ENCODE peak calls at places on chromosomes 1 and 21, in four cellular contexts. One of them, this sample, is unnamed.
A peak's percentile ranks its signal among the peaks of the same experiment; 100 is the strongest.

GRCh38 chr1:214864896-214865688 is 217.4 kb upstream of the KCNK2 start:
- DNase-seq in A549: peak; percentile 22
- DNase-seq in K562: no peak
- DNase-seq in HepG2: no peak
- DNase-seq in this sample: no peak

GRCh38 chr1:40848530-40849189 is 13.5 kb downstream of the CITED4 start:
- DNase-seq in A549: peak; percentile 74
- DNase-seq in K562: peak; percentile 86
- DNase-seq in HepG2: peak; percentile 75
- DNase-seq in this sample: no peak

GRCh38 chr1:61403863-61404615 is 320.9 kb downstream of the TM2D1 start:
- DNase-seq in A549: no peak
- DNase-seq in K562: no peak
- DNase-seq in HepG2: no peak
- DNase-seq in this sample: no peak

GRCh38 chr1:2347907-2348306 is 43.4 kb downstream of the MORN1 start:
- DNase-seq in A549: no peak
- DNase-seq in K562: no peak
- DNase-seq in HepG2: no peak
- DNase-seq in this sample: no peak

GRCh38 chr1:19067187-19067911 is 110.9 kb upstream of the IFFO2 start:
- DNase-seq in A549: peak; percentile 37
- DNase-seq in K562: no peak
- DNase-seq in HepG2: peak; percentile 82
- DNase-seq in this sample: no peak

GRCh38 chr1:58764294-58764978 is 19.4 kb downstream of the JUN start:
- DNase-seq in A549: no peak
- DNase-seq in K562: no peak
- DNase-seq in HepG2: no peak
- DNase-seq in this sample: no peak

GRCh38 chr1:95584315-95584714 is 350.3 kb downstream of the RWDD3 start:
- DNase-seq in A549: no peak
- DNase-seq in K562: no peak
- DNase-seq in HepG2: no peak
- DNase-seq in this sample: no peak

GRCh38 chr1:63792152-63792551 is 18.3 kb downstream of the ROR1 start:
- DNase-seq in A549: no peak
- DNase-seq in K562: no peak
- DNase-seq in HepG2: no peak
- DNase-seq in this sample: no peak

GRCh38 chr1:42214447-42214871 is 49.9 kb upstream of the GUCA2A start:
- DNase-seq in A549: peak; percentile 33
- DNase-seq in K562: no peak
- DNase-seq in HepG2: peak; percentile 87
- DNase-seq in this sample: no peak

GRCh38 chr1:52567943-52568342 is 15.1 kb upstream of the TUT4 start:
- DNase-seq in A549: no peak
- DNase-seq in K562: peak; percentile 55
- DNase-seq in HepG2: no peak
- DNase-seq in this sample: no peak

GRCh38 chr1:1092149-1092855 is 18.2 kb upstream of the RNF223 start:
- DNase-seq in A549: no peak
- DNase-seq in K562: no peak
- DNase-seq in HepG2: no peak
- DNase-seq in this sample: no peak

GRCh38 chr1:232725303-232726047 is 79.7 kb upstream of the MAP10 start:
- DNase-seq in A549: peak; percentile 27
- DNase-seq in K562: no peak
- DNase-seq in HepG2: no peak
- DNase-seq in this sample: peak; percentile 66

GRCh38 chr1:234748066-234748465 is 138.1 kb upstream of the IRF2BP2 start:
- DNase-seq in A549: no peak
- DNase-seq in K562: no peak
- DNase-seq in HepG2: peak; percentile 67
- DNase-seq in this sample: no peak

DNA sequence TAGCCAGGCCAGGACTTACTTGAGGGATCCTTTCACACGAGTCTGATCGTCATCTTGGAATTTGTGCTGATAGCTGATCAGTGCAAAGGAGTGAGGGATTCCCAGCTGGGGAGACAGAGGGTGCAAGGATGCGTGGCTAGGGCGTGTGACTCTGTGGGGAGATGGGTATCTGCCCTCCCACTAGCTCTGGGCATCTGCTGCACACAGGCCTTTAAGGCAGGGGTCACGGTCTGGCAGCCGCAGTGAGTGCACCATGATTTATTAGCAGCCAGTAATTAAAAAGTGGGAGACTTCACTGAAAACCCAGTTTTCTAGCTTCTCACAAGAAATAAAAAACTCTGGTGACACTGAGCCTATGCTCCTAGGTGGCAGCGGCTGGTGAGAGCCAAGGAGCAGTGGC is 20.4 kb downstream of the THAP3 start:
- DNase-seq in A549: no peak
- DNase-seq in K562: no peak
- DNase-seq in HepG2: no peak
- DNase-seq in this sample: no peak
- TF ChIP-seq CHD4 in A549: no peak
- TF ChIP-seq CHD4 in K562: no peak
- TF ChIP-seq CHD4 in HepG2: no peak
- TF ChIP-seq CHD4 in this sample: no peak

GRCh38 chr1:203911806-203912205 is 50.4 kb downstream of the SNRPE start:
- DNase-seq in A549: no peak
- DNase-seq in K562: no peak
- DNase-seq in HepG2: no peak
- DNase-seq in this sample: no peak
- TF ChIP-seq CHD4 in A549: no peak
- TF ChIP-seq CHD4 in K562: no peak
- TF ChIP-seq CHD4 in HepG2: no peak
- TF ChIP-seq CHD4 in this sample: no peak

GRCh38 chr1:240831922-240832321 is 220.0 kb upstream of the GREM2 start:
- DNase-seq in A549: no peak
- DNase-seq in K562: no peak
- DNase-seq in HepG2: no peak
- DNase-seq in this sample: no peak
- TF ChIP-seq CHD4 in A549: no peak
- TF ChIP-seq CHD4 in K562: no peak
- TF ChIP-seq CHD4 in HepG2: no peak
- TF ChIP-seq CHD4 in this sample: no peak

GRCh38 chr1:29312469-29313466 is 76.4 kb downstream of the PTPRU start:
- DNase-seq in A549: no peak
- DNase-seq in K562: peak; percentile 48
- DNase-seq in HepG2: no peak
- DNase-seq in this sample: no peak

GRCh38 chr1:29317063-29317915 is 81.0 kb downstream of the PTPRU start:
- DNase-seq in A549: no peak
- DNase-seq in K562: no peak
- DNase-seq in HepG2: no peak
- DNase-seq in this sample: no peak

GRCh38 chr1:29317916-29318530 is 81.7 kb downstream of the PTPRU start:
- DNase-seq in A549: no peak
- DNase-seq in K562: no peak
- DNase-seq in HepG2: no peak
- DNase-seq in this sample: no peak

GRCh38 chr1:29315876-29316275 is 79.6 kb downstream of the PTPRU start:
- DNase-seq in A549: no peak
- DNase-seq in K562: no peak
- DNase-seq in HepG2: no peak
- DNase-seq in this sample: no peak

GRCh38 chr1:29315262-29315661 is 78.9 kb downstream of the PTPRU start:
- DNase-seq in A549: no peak
- DNase-seq in K562: no peak
- DNase-seq in HepG2: no peak
- DNase-seq in this sample: no peak
- TF ChIP-seq CHD4 in A549: no peak
- TF ChIP-seq CHD4 in K562: no peak
- TF ChIP-seq CHD4 in HepG2: no peak
- TF ChIP-seq CHD4 in this sample: no peak

GRCh38 chr21:34950980-34951379 is 98.1 kb downstream of the RUNX1 start:
- DNase-seq in A549: no peak
- DNase-seq in K562: peak; percentile 76
- DNase-seq in HepG2: no peak
- DNase-seq in this sample: no peak
- TF ChIP-seq CHD4 in A549: no peak
- TF ChIP-seq CHD4 in K562: no peak
- TF ChIP-seq CHD4 in HepG2: no peak
- TF ChIP-seq CHD4 in this sample: no peak

DNA sequence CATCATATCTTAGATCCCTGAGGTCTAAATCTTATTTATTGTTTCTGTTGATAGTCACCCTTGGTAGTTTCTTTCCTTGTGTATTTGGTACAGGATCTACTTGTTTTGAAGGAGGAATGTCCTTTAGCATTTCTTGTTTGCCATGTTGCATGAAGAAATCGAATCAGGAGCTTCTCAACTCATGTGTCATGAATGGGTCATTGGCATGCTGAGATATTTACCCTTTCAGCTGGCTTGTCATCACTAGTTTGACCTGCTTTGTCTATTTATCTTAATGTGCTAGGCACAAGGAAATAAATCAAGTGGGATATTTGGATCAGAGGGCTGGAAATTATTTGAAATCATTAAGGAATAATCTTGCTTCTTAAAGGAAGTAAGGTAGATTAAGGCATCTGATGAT is 23.8 kb downstream of the THEM4 start:
- DNase-seq in A549: no peak
- DNase-seq in K562: no peak
- DNase-seq in HepG2: no peak
- DNase-seq in this sample: no peak
- TF ChIP-seq CHD4 in A549: no peak
- TF ChIP-seq CHD4 in K562: no peak
- TF ChIP-seq CHD4 in HepG2: no peak
- TF ChIP-seq CHD4 in this sample: no peak

This sample was measured in GM12878.